ENCODE peak calls at places on chromosome 17, in eight cellular contexts. G is foreskin fibroblast, V is lower leg skin, A is nephron progenitor cell, X is prostate gland, Y is heart left ventricle, I is AG09319, L is mesothelial cell of epicardium. K is an unnamed sample.

GRCh38 chr17:63647065-63647725 is 25.0 kb downstream of the MAP3K3 start:
- DNase-seq in G (no peak), Y (no peak), L (no peak), X (peak), I (no peak), A (no peak), V (no peak), K (no peak)

GRCh38 chr17:40726919-40727318 is 23.4 kb upstream of the KRT24 start:
- DNase-seq in Y (no peak), G (peak), X (no peak), I (no peak), V (no peak), A (no peak), L (no peak), K (no peak)

GRCh38 chr17:67025216-67025792 is 19.1 kb upstream of the CACNG1 start:
- DNase-seq in L (no peak), X (no peak), I (no peak), Y (no peak), A (no peak), V (no peak), G (no peak), K (no peak)

GRCh38 chr17:10754109-10754508 is 24.3 kb upstream of the TMEM220 start:
- DNase-seq in I (no peak), X (peak), G (peak), Y (no peak), L (no peak), A (peak), V (no peak), K (no peak)

GRCh38 chr17:17348872-17349723 is 45.9 kb downstream of the NT5M start:
- DNase-seq in L (no peak), V (no peak), G (peak), I (no peak), A (no peak), X (no peak), Y (no peak), K (no peak)

GRCh38 chr17:41766135-41766534 is 20.4 kb downstream of the JUP start:
- DNase-seq in X (no peak), L (no peak), I (no peak), V (no peak), G (no peak), Y (no peak), A (no peak), K (no peak)

GRCh38 chr17:27569257-27569722 is 61.7 kb upstream of the LGALS9 start:
- DNase-seq in G (peak), A (peak), Y (no peak), V (no peak), I (no peak), L (no peak), X (no peak), K (no peak)

GRCh38 chr17:81403671-81404534 is 8.6 kb downstream of the BAHCC1 start:
- DNase-seq in I (no peak), G (no peak), A (no peak), V (no peak), X (no peak), Y (no peak), L (no peak), K (no peak)

DNA sequence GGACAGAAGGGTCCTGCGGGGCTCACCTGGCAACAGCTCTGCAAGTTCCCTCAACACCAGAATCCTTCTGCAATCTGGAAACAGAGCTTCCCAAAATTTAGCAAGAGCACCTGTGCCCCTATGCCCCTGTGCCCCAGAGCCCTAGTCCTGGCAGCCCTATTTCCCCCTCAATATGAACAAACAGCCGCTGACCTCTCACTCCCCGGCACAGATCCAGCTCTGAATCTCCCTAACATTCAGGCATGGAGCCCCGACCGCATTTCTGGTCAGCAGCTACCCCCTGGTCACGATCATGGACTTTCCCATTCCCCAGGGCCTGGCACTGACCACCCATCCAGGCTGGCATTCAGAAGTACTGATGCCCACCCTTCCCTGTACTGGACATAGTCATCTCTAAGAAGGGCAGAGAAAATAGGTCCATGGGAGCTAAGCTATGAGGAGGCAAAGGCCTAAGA is 110.8 kb upstream of the SMURF2 start:
- DNase-seq in X (no peak), L (no peak), Y (no peak), A (no peak), V (no peak), G (no peak), I (no peak), K (no peak)
- TF ChIP-seq CTCF in X (no peak), L (no peak), Y (no peak), A (no peak), V (no peak), G (no peak), I (no peak), K (no peak)

GRCh38 chr17:59899099-59899498 is 6.2 kb downstream of the RPS6KB1 start:
- DNase-seq in A (no peak), X (no peak), G (peak), L (no peak), I (no peak), V (no peak), Y (no peak), K (no peak)
- TF ChIP-seq CTCF in A (no peak), X (no peak), G (no peak), L (no peak), I (peak), V (no peak), Y (no peak), K (no peak)

GRCh38 chr17:78904371-78904770 is 1.4 kb upstream of the CEP295NL start:
- DNase-seq in G (no peak), Y (no peak), L (no peak), V (no peak), I (no peak), A (no peak), X (no peak), K (no peak)
- TF ChIP-seq CTCF in G (no peak), Y (no peak), L (no peak), V (no peak), I (no peak), A (no peak), X (no peak), K (no peak)

DNA sequence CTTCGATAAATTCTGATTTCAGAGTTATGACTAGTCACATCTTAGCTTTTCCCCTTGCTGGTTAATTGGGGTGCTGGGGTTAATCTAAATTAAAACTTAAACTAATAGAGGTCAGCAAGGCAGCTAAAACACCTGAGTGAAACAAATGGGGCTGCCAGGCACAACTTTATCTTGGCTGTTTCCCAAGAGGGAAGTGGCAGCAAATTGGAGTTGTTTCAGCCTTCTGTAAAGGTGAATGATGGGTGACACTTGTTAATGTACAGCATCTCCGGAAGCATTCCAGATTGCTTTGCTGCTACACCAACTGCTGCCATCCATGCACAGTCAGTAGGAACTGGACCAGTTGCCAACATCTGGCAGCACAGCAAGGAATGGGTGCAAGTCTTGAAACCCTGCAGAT is 43.9 kb downstream of the AATF start:
- DNase-seq in I (no peak), A (no peak), V (no peak), Y (no peak), G (no peak), X (no peak), L (no peak), K (no peak)
- TF ChIP-seq CTCF in I (no peak), A (no peak), V (no peak), Y (no peak), G (no peak), X (no peak), L (no peak), K (no peak)

GRCh38 chr17:8012996-8013640 is 10.7 kb downstream of the GUCY2D start:
- DNase-seq in L (no peak), A (no peak), V (no peak), I (no peak), Y (no peak), G (no peak), X (no peak), K (no peak)
- TF ChIP-seq CTCF in L (no peak), A (no peak), V (no peak), I (no peak), Y (no peak), G (no peak), X (no peak), K (no peak)

GRCh38 chr17:68790931-68791330 is 164.3 kb downstream of the ABCA8 start:
- DNase-seq in I (no peak), V (no peak), G (peak), Y (peak), A (no peak), X (no peak), L (no peak), K (no peak)

GRCh38 chr17:68790481-68790880 is 164.7 kb downstream of the ABCA8 start:
- DNase-seq in A (no peak), X (no peak), Y (no peak), I (no peak), G (peak), L (no peak), V (no peak), K (no peak)

GRCh38 chr17:68792873-68793272 is 162.3 kb downstream of the ABCA8 start:
- DNase-seq in A (no peak), V (no peak), Y (no peak), L (no peak), X (no peak), G (no peak), I (no peak), K (no peak)

GRCh38 chr17:68792042-68792685 is 163.0 kb downstream of the ABCA8 start:
- DNase-seq in A (no peak), I (peak), V (no peak), X (no peak), L (no peak), G (peak), Y (no peak), K (no peak)

DNA sequence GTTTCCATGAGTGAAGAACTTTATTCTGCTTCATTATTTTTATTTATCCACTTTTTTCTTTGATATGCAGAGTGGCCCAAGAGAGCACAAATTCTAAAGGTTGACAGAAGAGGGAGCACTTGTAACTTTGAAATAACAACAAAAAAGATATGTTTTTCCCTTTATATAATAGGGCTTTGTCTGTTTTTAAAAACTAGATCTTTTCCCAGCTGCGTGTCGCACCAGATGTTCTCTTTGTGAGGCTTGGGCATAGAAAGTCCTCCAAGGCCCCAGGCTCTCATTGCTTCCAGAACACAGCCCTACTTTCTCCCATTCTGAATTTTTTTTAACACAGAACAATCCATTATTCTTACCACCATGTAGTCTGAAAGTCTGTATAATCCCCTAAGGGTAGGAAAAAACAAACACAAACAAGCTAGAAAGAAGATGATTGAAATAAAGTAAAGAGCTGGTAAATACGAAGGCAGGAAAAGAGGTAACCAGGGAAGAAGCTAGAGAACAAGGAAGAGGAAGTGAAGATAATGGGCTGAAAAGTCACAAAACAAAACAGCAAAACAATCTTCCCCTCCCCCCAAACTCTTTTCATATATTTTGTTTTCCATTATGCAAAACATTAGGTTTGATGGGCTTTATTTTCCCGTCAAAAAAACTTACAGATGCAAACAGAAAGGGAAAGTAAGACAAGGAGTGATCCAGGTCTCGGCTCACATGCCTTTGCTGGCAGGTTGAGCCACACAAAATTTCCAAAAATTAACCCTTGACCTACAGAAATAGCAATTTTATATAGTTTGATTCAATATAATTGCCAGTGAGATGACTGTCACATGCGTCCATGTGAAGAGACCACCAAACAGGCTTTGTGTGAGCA is 160.3 kb downstream of the ABCA8 start:
- DNase-seq in Y (peak), L (no peak), I (peak), A (no peak), G (peak), X (no peak), V (no peak), K (no peak)
- TF ChIP-seq CTCF in Y (peak), L (peak), I (peak), A (no peak), G (peak), X (peak), V (no peak), K (peak)

GRCh38 chr17:3892095-3892998 is 506 bp downstream of the CAMKK1 start:
- DNase-seq in L (peak), Y (peak), X (peak), V (peak), G (peak), I (no peak), A (peak), K (no peak)
- TF ChIP-seq CTCF in L (no peak), Y (peak), X (no peak), V (no peak), G (no peak), I (no peak), A (no peak), K (no peak)